ENCODE peak calls at places on chromosomes 16 and 17, in six cellular contexts. J, X, H, K, I and C are unnamed samples.
A peak's percentile ranks its signal among the peaks of the same experiment; 100 is the strongest.

GRCh38 chr17:27579304-27579703 is 51.7 kb upstream of the LGALS9 start:
- DNase-seq in K (no peak), I (no peak), X (no peak), J (no peak), H (no peak), C (no peak)

GRCh38 chr16:50924759-50925545 is 183.1 kb downstream of the CYLD start:
- DNase-seq in K (no peak), J (no peak), I (no peak), X (no peak), H (no peak), C (no peak)

GRCh38 chr16:53745126-53745525 is 41.2 kb downstream of the FTO start:
- DNase-seq in I (no peak), X (no peak), H (no peak), J (no peak), K (no peak), C (no peak)

GRCh38 chr17:6567528-6568185 is 11.3 kb upstream of the PITPNM3 start:
- DNase-seq in H (no peak), X (peak; percentile 57), I (no peak), J (no peak), K (no peak), C (no peak)

GRCh38 chr17:50520483-50520882 is 12.1 kb upstream of the EPN3 start:
- DNase-seq in J (no peak), H (no peak), I (no peak), K (no peak), X (no peak), C (no peak)

GRCh38 chr17:55478971-55479370 is 32.3 kb downstream of the SMIM36 start:
- DNase-seq in I (peak; percentile 23), K (no peak), J (no peak), X (no peak), H (no peak), C (peak; percentile 9)

GRCh38 chr17:17567631-17568030 is 23.9 kb downstream of the PEMT start:
- DNase-seq in H (no peak), I (no peak), J (no peak), K (no peak), X (no peak), C (no peak)

GRCh38 chr17:8122391-8122922 is 1.4 kb downstream of the HES7 start:
- DNase-seq in X (peak; percentile 79), J (no peak), K (no peak), I (no peak), H (no peak), C (no peak)

GRCh38 chr16:30893744-30894539 is at the start of gene BCL7C:
- DNase-seq in X (peak; percentile 93), H (no peak), J (peak; percentile 65), I (peak; percentile 90), K (peak; percentile 95), C (peak; percentile 76)

GRCh38 chr17:57982452-57983170 is 5.4 kb downstream of the VEZF1 start:
- DNase-seq in J (no peak), X (no peak), H (no peak), K (no peak), I (no peak), C (no peak)

GRCh38 chr16:13471036-13471435 is 448.9 kb upstream of the ERCC4 start:
- DNase-seq in X (no peak), I (no peak), K (no peak), J (no peak), H (no peak), C (no peak)

GRCh38 chr17:13273744-13274295 is 256.0 kb upstream of the ELAC2 start:
- DNase-seq in J (no peak), I (no peak), K (no peak), H (no peak), X (no peak), C (no peak)

GRCh38 chr17:2058521-2059124 is 3.7 kb downstream of the HIC1 start:
- DNase-seq in X (peak; percentile 94), I (no peak), J (no peak), K (no peak), H (no peak), C (no peak)

GRCh38 chr16:87297918-87298631 is 19.1 kb downstream of the C16orf95 start:
- DNase-seq in X (peak; percentile 85), J (no peak), H (no peak), I (peak; percentile 54), K (peak; percentile 74), C (no peak)

GRCh38 chr17:61400786-61401279 is 1.2 kb downstream of the TBX2 start:
- DNase-seq in J (no peak), I (no peak), H (no peak), X (no peak), K (no peak), C (no peak)

GRCh38 chr17:42135664-42136653 is 13.4 kb downstream of the HSPB9 start:
- DNase-seq in J (peak; percentile 7), K (peak; percentile 33), H (no peak), X (no peak), I (peak; percentile 91), C (no peak)

GRCh38 chr16:82638095-82638798 is 11.5 kb downstream of the CDH13 start:
- DNase-seq in X (no peak), I (no peak), K (no peak), J (no peak), H (no peak), C (no peak)

GRCh38 chr16:77794586-77794985 is 6.2 kb downstream of the VAT1L start:
- DNase-seq in X (no peak), J (no peak), K (no peak), I (no peak), H (no peak), C (no peak)

GRCh38 chr17:42188749-42189650 is 3.7 kb upstream of the HCRT start:
- DNase-seq in J (no peak), K (no peak), X (no peak), I (no peak), H (no peak), C (no peak)

GRCh38 chr16:22318690-22319358 is 21.6 kb downstream of the POLR3E start:
- DNase-seq in J (no peak), I (peak; percentile 45), K (peak; percentile 52), X (peak; percentile 90), H (no peak), C (no peak)

GRCh38 chr17:29401237-29401636 is 11.1 kb downstream of the TAOK1 start:
- DNase-seq in I (no peak), K (no peak), J (no peak), X (no peak), H (no peak), C (no peak)

DNA sequence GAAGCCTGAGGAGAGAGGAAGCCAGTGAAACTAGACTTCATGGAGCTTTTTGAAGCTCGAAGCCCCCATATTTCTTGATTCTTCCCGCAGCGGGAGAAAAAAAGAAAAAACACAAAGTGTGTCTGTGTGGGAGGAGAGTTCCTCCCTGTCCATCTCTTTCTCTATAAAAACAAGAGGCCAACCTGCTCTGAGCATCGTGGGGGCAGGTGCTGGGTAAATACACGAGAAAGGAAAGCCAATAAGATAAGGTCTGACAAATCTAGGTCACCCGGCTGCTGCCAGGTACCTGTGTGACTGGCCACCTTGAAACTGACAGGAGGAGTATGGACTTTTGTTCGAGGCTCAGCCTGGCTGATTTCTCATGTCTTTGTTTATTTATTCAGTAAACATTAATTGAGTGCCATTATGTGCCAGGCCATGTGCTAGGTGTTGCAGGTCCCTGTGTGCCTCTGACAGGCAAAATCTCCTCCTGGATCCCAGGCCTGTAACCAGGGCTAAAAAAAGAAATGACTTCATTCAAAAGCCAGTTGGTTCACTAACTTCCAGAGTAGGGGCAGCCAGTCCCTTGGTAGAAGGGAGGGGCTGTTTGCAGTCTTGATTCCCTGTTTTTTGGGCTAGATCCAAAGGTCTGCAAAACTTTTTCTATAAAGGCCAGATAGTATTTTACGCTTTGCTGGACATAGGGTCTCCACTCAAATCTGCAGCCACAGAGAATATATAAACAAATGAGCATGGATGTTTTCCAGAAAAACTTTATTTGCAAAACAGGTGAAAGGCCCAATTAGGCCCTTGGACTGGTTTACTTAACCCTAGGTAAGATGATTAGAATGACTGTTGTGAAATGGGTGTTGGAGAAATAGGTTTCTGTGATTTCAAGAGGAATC is 35.6 kb downstream of the YPEL2 start:
- DNase-seq in H (no peak), J (no peak), I (peak; percentile 98), K (no peak), X (no peak), C (no peak)
- TF ChIP-seq ZNF274 in H (no peak), J (no peak), I (no peak), K (no peak), X (no peak), C (no peak)

GRCh38 chr16:1033128-1033679 is 39.3 kb upstream of the SSTR5 start:
- DNase-seq in X (no peak), H (no peak), J (no peak), K (no peak), I (no peak), C (no peak)
- TF ChIP-seq ZNF274 in X (no peak), H (no peak), J (no peak), K (no peak), I (no peak), C (no peak)

DNA sequence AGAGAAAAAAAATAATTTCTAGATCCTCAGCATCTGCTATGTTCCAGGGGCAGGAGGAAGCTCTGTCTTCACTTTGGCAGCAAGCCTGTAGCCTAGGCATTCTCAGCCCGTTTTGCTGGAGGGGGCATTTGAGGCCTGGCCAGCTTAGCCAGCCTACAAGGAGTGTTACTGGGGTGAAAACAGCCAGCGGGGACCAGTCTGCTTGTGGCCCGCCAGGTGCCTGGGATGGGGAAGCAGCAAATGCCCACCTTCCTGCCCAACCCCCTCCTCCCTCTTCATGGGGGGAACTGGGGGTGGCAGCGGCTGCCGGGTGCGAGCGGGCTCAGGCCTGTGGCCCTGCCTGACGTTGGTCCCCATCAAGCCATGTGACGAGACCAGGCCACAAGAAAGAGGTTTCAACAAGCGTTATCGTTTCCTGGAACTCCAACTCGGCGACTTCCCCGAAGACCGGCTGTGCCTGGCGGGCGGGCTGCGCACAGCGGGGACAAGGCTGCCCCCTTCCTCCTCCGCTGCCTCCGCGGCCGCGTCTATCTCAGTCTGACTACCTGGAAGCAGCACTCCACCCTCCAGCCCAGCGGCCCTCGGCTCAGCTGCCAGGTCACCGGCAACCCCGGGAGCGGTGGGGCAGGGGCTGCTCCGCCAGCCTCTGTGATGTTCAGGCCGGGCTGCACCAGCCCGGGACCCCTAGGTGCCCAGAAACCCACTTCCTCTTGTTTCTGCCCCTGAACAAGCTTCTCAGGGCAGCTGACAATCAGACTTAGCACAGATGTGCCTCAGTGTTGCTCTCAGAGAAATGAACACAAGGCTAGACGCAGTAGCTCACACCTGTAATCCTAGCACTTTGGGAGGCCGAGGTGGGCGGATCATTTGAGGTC is 22.9 kb downstream of the SOCS1 start:
- DNase-seq in K (peak; percentile 98), H (no peak), J (no peak), I (no peak), X (peak; percentile 69), C (no peak)
- TF ChIP-seq ZNF274 in K (no peak), H (no peak), J (no peak), I (no peak), X (no peak), C (no peak)

DNA sequence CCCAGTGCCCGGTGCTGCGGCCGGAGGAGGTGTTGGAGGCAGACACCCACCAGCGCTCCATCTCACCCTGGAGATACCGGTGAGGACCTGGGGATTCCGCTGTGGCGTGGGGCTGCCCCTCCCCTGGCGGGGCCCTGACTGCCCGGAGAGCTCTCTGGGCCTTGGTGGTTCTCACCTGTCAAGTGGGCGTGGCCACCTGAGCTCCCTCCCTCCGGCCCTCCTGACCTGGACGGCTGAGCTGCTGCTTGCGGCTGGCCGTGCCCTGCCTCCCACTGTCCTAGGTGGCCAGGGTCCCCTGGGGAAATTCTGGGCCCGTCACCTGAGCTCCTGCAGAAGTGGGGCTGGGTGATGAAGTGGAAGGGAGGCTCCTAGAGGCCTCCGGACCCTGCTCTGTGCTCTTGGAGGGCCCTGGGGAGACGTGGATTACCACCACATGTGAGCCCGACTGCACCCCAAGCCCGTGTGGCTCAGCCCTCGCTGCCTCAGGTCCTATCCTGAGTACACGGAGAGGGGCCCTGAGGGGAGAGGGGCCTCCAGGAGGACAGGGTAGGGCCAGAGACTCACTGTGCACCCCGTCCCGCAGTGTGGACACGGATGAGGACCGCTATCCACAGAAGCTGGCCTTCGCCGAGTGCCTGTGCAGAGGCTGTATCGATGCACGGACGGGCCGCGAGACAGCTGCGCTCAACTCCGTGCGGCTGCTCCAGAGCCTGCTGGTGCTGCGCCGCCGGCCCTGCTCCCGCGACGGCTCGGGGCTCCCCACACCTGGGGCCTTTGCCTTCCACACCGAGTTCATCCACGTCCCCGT is 1.1 kb downstream of the IL17C start:
- DNase-seq in K (no peak), I (no peak), X (peak; percentile 93), J (no peak), H (no peak), C (no peak)
- TF ChIP-seq ZNF274 in K (no peak), I (no peak), X (no peak), J (no peak), H (no peak), C (no peak)